ENCODE peak calls at places on chromosomes 3 and 15, in four cellular contexts. B is astrocyte of the spinal cord, Q is left ventricle myocardium inferior, T is cardiac muscle cell. M is an unnamed sample.

GRCh38 chr3:46264002-46264401 is 21.7 kb downstream of the CCR3 start:
- DNase-seq in B (no peak), Q (no peak), T (no peak), M (no peak)

GRCh38 chr15:64772964-64773363 is 2.4 kb downstream of the RBPMS2 start:
- DNase-seq in B (no peak), Q (no peak), T (no peak), M (no peak)

GRCh38 chr15:62802612-62803011 is 239.9 kb upstream of the TPM1 start:
- DNase-seq in B (no peak), Q (no peak), T (no peak), M (no peak)

GRCh38 chr15:33442449-33442848 is 131.7 kb downstream of the RYR3 start:
- DNase-seq in B (no peak), Q (no peak), T (no peak), M (no peak)

GRCh38 chr15:96403071-96403470 is 72.6 kb downstream of the NR2F2 start:
- DNase-seq in B (no peak), Q (no peak), T (no peak), M (no peak)

GRCh38 chr3:107855710-107856109 is 235.1 kb downstream of the CD47 start:
- DNase-seq in B (peak; percentile 24), Q (no peak), T (peak; percentile 20), M (no peak)

GRCh38 chr3:127170794-127171193 is 22.1 kb upstream of the PRR23E start:
- DNase-seq in B (peak; percentile 58), Q (no peak), T (no peak), M (peak; percentile 16)

GRCh38 chr3:65035231-65035630 is 347.4 kb upstream of the ADAMTS9 start:
- DNase-seq in B (no peak), Q (no peak), T (no peak), M (no peak)

GRCh38 chr3:97264180-97264579 is 449.8 kb downstream of the EPHA6 start:
- DNase-seq in B (no peak), Q (no peak), T (no peak), M (no peak)

GRCh38 chr15:68112711-68113110 is 58.6 kb downstream of the PIAS1 start:
- DNase-seq in B (no peak), Q (no peak), T (no peak), M (no peak)

GRCh38 chr3:123521179-123521969 is 63.5 kb downstream of the HACD2 start:
- DNase-seq in B (peak; percentile 40), Q (no peak), T (no peak), M (peak; percentile 63)

GRCh38 chr3:71708478-71709098 is 16.6 kb downstream of the EIF4E3 start:
- DNase-seq in B (no peak), Q (peak; percentile 26), T (no peak), M (no peak)

GRCh38 chr3:188179006-188179966 is 25.3 kb downstream of the LPP start:
- DNase-seq in B (peak; percentile 76), Q (peak; percentile 27), T (peak; percentile 64), M (peak; percentile 35)

GRCh38 chr3:133927543-133928066 is 31.9 kb upstream of the RAB6B start:
- DNase-seq in B (peak; percentile 15), Q (peak; percentile 70), T (peak; percentile 69), M (no peak)

GRCh38 chr3:39126532-39127071 is 19.1 kb downstream of the TTC21A start:
- DNase-seq in B (peak; percentile 61), Q (no peak), T (peak; percentile 62), M (no peak)

GRCh38 chr3:45362161-45362560 is 26.2 kb upstream of the LARS2 start:
- DNase-seq in B (no peak), Q (no peak), T (no peak), M (no peak)

GRCh38 chr3:185823280-185824044 is 1.4 kb downstream of the IGF2BP2 start:
- DNase-seq in B (no peak), Q (peak; percentile 40), T (peak; percentile 72), M (no peak)

GRCh38 chr15:31268911-31269784 is 57.5 kb upstream of the KLF13 start:
- DNase-seq in B (no peak), Q (no peak), T (peak; percentile 95), M (no peak)

GRCh38 chr3:197216169-197216860 is 82.1 kb downstream of the DLG1 start:
- DNase-seq in B (peak; percentile 39), Q (no peak), T (no peak), M (peak; percentile 67)

GRCh38 chr15:78007965-78008886 is 69.3 kb downstream of the TBC1D2B start:
- DNase-seq in B (peak; percentile 77), Q (peak; percentile 80), T (no peak), M (peak; percentile 67)

GRCh38 chr15:88440021-88440420 is 27.2 kb downstream of the MRPL46 start:
- DNase-seq in B (peak; percentile 71), Q (no peak), T (no peak), M (no peak)

GRCh38 chr15:40762919-40763800 is 708 bp upstream of the GCHFR start:
- DNase-seq in B (peak; percentile 52), Q (peak; percentile 56), T (no peak), M (no peak)

GRCh38 chr15:69955240-69955894 is 142.3 kb downstream of the TLE3 start:
- DNase-seq in B (no peak), Q (no peak), T (no peak), M (no peak)

GRCh38 chr15:69953816-69954215 is 143.9 kb downstream of the TLE3 start:
- DNase-seq in B (no peak), Q (no peak), T (no peak), M (no peak)

GRCh38 chr15:69952210-69952555 is 145.5 kb downstream of the TLE3 start:
- DNase-seq in B (no peak), Q (no peak), T (no peak), M (no peak)

GRCh38 chr15:69954726-69955125 is 143.0 kb downstream of the TLE3 start:
- DNase-seq in B (no peak), Q (no peak), T (no peak), M (no peak)

DNA sequence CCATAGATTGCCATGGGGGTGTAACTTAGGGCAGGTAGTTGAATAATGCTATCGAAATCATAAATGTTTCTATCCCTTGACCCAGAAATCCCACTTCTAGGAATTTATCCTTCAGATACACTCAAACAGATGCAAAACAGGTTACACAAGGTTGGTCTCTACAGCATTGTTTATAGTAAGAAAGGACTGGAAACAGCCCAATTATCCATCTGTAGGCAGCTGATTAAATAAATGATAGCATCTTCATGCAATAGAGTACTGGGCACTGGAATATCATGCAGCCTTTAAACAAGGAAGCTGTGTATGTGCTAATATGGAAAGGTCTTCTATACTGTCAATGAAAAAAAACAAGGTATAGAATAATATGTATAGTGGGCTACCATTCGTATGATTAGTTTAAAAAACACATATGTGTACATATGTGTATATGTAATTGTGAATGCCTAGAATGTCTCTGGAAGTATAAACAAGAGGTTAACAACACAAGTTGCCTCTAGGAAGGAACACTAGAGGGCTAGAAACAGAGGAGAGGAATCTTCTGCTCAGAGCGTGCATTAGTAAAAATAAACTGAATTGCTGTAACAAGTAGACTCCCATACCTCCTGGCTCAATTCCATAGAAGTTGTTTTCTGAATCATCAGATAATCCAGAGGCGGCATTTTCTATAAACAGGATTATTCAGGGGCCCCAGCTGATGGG is 146.1 kb downstream of the TLE3 start:
- DNase-seq in B (no peak), Q (no peak), T (no peak), M (no peak)
- TF ChIP-seq CTCF in B (no peak), Q (no peak), T (no peak), M (no peak)

DNA sequence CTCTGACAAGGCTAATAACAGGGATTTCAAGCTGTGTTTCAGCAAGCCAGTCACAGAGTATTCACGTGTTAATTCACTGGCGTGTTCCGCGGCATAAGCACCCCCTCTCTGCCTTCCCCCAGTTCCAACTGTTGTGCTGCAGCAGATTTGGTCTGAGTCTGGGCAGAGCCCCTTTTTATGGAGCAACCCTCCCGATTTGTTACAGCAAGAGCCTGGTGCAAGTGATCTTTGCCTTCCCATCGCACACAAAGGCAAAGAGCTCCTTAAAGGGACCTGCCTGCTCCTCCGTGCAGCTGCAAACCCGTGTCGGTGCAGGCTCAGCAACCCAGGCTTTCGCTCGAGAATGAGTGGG is 170.5 kb downstream of the KCNAB1 start:
- DNase-seq in B (no peak), Q (no peak), T (no peak), M (no peak)
- H3K4me3 ChIP-seq in B (peak overlapping the region; percentile 26), Q (peak overlapping the region; percentile 58), T (peak overlapping the region; percentile 20), M (peak overlapping the region; percentile 23)

GRCh38 chr15:47708595-47708994 is 8.7 kb upstream of the SEMA6D start:
- DNase-seq in B (no peak), Q (no peak), T (no peak), M (no peak)

GRCh38 chr15:47708116-47708515 is 9.2 kb upstream of the SEMA6D start:
- DNase-seq in B (no peak), Q (no peak), T (no peak), M (no peak)

GRCh38 chr15:47715402-47715801 is 1.9 kb upstream of the SEMA6D start:
- DNase-seq in B (no peak), Q (no peak), T (no peak), M (no peak)

GRCh38 chr15:47715856-47716445 is 1.4 kb upstream of the SEMA6D start:
- DNase-seq in B (peak; percentile 47), Q (no peak), T (no peak), M (peak; percentile 40)

GRCh38 chr15:47711654-47712053 is 5.7 kb upstream of the SEMA6D start:
- DNase-seq in B (no peak), Q (no peak), T (no peak), M (no peak)
- TF ChIP-seq CTCF in B (peak; percentile 62), Q (peak; percentile 63), T (peak; percentile 62), M (peak; percentile 45)

GRCh38 chr3:128999104-128999503 is 2.0 kb upstream of the EFCC1 start:
- DNase-seq in B (no peak), Q (no peak), T (no peak), M (no peak)

GRCh38 chr3:129002573-129003569 is 1.8 kb downstream of the EFCC1 start:
- DNase-seq in B (no peak), Q (no peak), T (no peak), M (no peak)

GRCh38 chr3:129001817-129002572 is 891 bp downstream of the EFCC1 start:
- DNase-seq in B (no peak), Q (no peak), T (peak; percentile 51), M (no peak)

GRCh38 chr3:129001101-129001816 is at the start of gene EFCC1:
- DNase-seq in B (no peak), Q (peak; percentile 85), T (peak; percentile 55), M (no peak)

DNA sequence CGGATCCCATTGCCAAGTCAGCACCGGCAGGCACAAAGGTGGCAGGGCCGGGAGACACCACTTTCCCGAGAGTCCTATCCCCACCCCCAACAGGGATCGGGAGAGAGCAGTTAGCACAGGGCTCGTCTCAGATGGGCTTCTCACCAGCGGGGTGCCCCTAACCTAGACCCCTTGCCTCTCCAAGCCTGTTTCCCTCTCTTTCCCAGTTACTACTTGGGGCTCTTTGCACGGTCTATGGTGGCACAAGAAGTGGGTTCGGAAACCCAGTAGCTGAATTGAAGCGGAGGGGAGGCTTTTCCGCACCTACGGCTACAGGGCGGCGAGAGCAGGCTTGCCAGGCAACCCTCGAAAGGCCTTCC is 383 bp upstream of the EFCC1 start:
- DNase-seq in B (no peak), Q (no peak), T (no peak), M (no peak)
- H3K4me3 ChIP-seq in B (no peak overlapping the region), Q (peak overlapping the region; percentile 84), T (peak overlapping the region; percentile 37), M (peak overlapping the region; percentile 18)